ENCODE peak calls at places on chromosomes 6 and 20, in four cellular contexts. W, Z, R and N are unnamed samples.

GRCh38 chr6:40542175-40542764 is 44.9 kb downstream of the LRFN2 start:
- DNase-seq in W (no peak), Z (no peak), R (no peak), N (peak)

GRCh38 chr6:160036790-160037206 is 67.9 kb downstream of the IGF2R start:
- DNase-seq in W (no peak), Z (no peak), R (no peak), N (no peak)

GRCh38 chr20:64161595-64162238 is 2.5 kb upstream of the MYT1 start:
- DNase-seq in W (peak), Z (peak), R (peak), N (peak)

GRCh38 chr6:63476302-63476701 is 96.0 kb upstream of the LOC128125822 start:
- DNase-seq in W (no peak), Z (no peak), R (peak), N (no peak)

GRCh38 chr6:109260126-109260525 is 122.1 kb downstream of the CD164 start:
- DNase-seq in W (no peak), Z (no peak), R (no peak), N (no peak)

GRCh38 chr6:20534906-20535305 is 649 bp downstream of the CDKAL1 start:
- DNase-seq in W (no peak), Z (no peak), R (no peak), N (no peak)

GRCh38 chr6:170084166-170084730 is 206.6 kb downstream of the DLL1 start:
- DNase-seq in W (no peak), Z (no peak), R (no peak), N (no peak)

GRCh38 chr6:44468835-44469234 is 81.3 kb downstream of the CDC5L start:
- DNase-seq in W (no peak), Z (no peak), R (no peak), N (no peak)

GRCh38 chr20:20096421-20096820 is 44.1 kb downstream of the CFAP61 start:
- DNase-seq in W (no peak), Z (no peak), R (no peak), N (no peak)

GRCh38 chr20:38880952-38881735 is 45.1 kb upstream of the FAM83D start:
- DNase-seq in W (no peak), Z (no peak), R (no peak), N (no peak)

GRCh38 chr6:23731609-23732008 is 394.4 kb upstream of the NRSN1 start:
- DNase-seq in W (no peak), Z (no peak), R (no peak), N (no peak)

GRCh38 chr20:46342451-46343357 is 34.4 kb upstream of the CDH22 start:
- DNase-seq in W (no peak), Z (no peak), R (no peak), N (no peak)

GRCh38 chr6:34360556-34360955 is 31.9 kb downstream of the NUDT3 start:
- DNase-seq in W (no peak), Z (no peak), R (no peak), N (no peak)

GRCh38 chr6:99522531-99522930 is 7.3 kb upstream of the USP45 start:
- DNase-seq in W (peak), Z (no peak), R (peak), N (no peak)

GRCh38 chr6:38417521-38417920 is 222.2 kb downstream of the BTBD9 start:
- DNase-seq in W (no peak), Z (no peak), R (no peak), N (no peak)

GRCh38 chr20:37145014-37145413 is 34.1 kb upstream of the RPN2 start:
- DNase-seq in W (no peak), Z (no peak), R (no peak), N (no peak)

GRCh38 chr6:140345935-140346334 is 971.5 kb upstream of the CITED2 start:
- DNase-seq in W (no peak), Z (no peak), R (no peak), N (no peak)

GRCh38 chr20:61117725-61118124 is 134.3 kb upstream of the CDH4 start:
- DNase-seq in W (peak), Z (no peak), R (no peak), N (no peak)

GRCh38 chr20:20463933-20464374 is 96.0 kb downstream of the INSM1 start:
- DNase-seq in W (no peak), Z (no peak), R (no peak), N (peak)

GRCh38 chr6:11263185-11263817 is 30.8 kb upstream of the NEDD9 start:
- DNase-seq in W (peak), Z (no peak), R (peak), N (no peak)

GRCh38 chr6:20227350-20227749 is 15.1 kb upstream of the MBOAT1 start:
- DNase-seq in W (no peak), Z (no peak), R (no peak), N (no peak)

GRCh38 chr6:64175311-64175710 is 539.7 kb downstream of the PHF3 start:
- DNase-seq in W (no peak), Z (no peak), R (no peak), N (no peak)

GRCh38 chr20:33554914-33555420 is 65.1 kb downstream of the CBFA2T2 start:
- DNase-seq in W (peak), Z (no peak), R (peak), N (no peak)

GRCh38 chr6:44073612-44074382 is 53.5 kb downstream of the MRPL14 start:
- DNase-seq in W (no peak), Z (peak), R (no peak), N (no peak)

GRCh38 chr20:8250539-8251200 is 118.6 kb downstream of the PLCB1 start:
- DNase-seq in W (no peak), Z (no peak), R (peak), N (no peak)

GRCh38 chr6:41511443-41512060 is 34.6 kb upstream of the FOXP4 start:
- DNase-seq in W (no peak), Z (no peak), R (no peak), N (no peak)

GRCh38 chr6:56148488-56149190 is 98.7 kb downstream of the COL21A1 start:
- DNase-seq in W (no peak), Z (no peak), R (no peak), N (no peak)

GRCh38 chr6:110255356-110255755 is 75.1 kb downstream of the CDC40 start:
- DNase-seq in W (peak), Z (no peak), R (no peak), N (peak)

GRCh38 chr20:37359836-37360235 is 13.9 kb downstream of the SRC start:
- DNase-seq in W (no peak), Z (no peak), R (no peak), N (no peak)

GRCh38 chr6:7100072-7100750 is 7.5 kb upstream of the RREB1 start:
- DNase-seq in W (no peak), Z (no peak), R (no peak), N (no peak)

GRCh38 chr6:111283707-111284106 is 196.4 kb downstream of the SLC16A10 start:
- DNase-seq in W (no peak), Z (no peak), R (no peak), N (no peak)

GRCh38 chr20:40414843-40415615 is 274.0 kb downstream of the MAFB start:
- DNase-seq in W (no peak), Z (no peak), R (no peak), N (no peak)

GRCh38 chr6:107152633-107153032 is 37.3 kb upstream of the BEND3 start:
- DNase-seq in W (no peak), Z (no peak), R (peak), N (no peak)

GRCh38 chr6:137102050-137102848 is 57.5 kb upstream of the IL20RA start:
- DNase-seq in W (no peak), Z (no peak), R (no peak), N (no peak)

GRCh38 chr6:44627091-44627878 is 239.8 kb downstream of the CDC5L start:
- DNase-seq in W (no peak), Z (no peak), R (no peak), N (peak)

GRCh38 chr6:41191569-41191968 is 9.4 kb downstream of the TREML2 start:
- DNase-seq in W (peak), Z (peak), R (no peak), N (peak)

GRCh38 chr6:159107451-159108260 is 61.5 kb upstream of the FNDC1 start:
- DNase-seq in W (no peak), Z (no peak), R (no peak), N (no peak)

DNA sequence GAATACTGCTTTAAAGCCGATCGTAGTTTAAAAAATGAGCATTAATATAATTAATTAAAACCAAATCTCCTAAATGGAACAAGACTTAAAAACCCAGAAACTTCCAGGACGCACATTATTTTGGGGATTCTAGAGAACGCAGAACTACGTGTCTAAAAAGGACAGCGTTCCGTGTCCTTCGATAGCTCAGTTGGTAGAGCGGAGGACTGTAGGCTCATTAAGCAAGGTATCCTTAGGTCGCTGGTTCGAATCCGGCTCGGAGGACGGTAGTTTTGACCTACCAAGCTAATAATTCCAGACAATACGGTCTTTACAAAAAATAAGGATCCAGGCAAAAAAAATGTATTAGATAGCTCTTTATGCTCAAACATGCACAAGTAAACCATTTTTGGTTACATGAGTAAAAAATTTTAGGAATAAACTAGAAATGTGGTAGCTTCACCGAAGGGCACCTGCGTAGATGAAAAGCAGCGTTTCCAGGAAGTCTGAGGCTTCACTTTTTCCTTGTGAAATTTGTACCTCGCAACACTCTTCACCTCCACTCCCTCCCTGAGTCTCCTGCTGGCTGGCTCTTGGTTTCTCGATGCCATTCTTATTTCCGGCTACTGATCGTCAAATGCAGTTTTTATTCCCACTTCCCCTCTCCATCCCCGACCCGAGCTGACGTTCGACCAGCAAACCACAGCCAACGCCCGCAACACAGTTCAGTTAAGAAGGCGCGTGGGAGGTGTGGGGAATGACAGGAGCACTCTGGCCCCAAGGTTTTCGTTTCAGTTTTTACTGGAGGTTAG is 19.6 kb upstream of the ABT1 start:
- DNase-seq in W (no peak), Z (peak), R (peak), N (peak)
- TF ChIP-seq HMGXB4 in W (no peak), Z (peak), R (peak), N (peak)

DNA sequence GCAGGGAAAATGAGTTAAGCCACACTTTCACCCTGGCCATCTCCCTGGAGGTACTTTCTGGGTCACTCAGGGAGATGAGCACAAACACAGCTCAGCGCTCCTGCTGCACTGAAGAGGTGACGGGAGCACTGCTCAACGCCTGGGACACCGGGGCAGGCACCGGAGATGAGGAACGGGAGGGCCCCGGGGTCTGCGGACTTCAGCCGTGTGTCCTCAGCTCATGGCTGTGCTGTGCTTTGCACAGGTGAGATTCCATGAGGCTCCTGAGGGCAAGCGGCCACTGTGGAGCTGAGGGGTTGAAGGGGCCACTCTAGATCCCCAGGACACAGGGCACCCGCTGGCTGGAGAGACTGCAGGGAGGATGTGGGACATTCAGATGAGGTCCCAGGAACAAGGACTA is 234.2 kb upstream of the EXOC2 start:
- DNase-seq in W (no peak), Z (no peak), R (no peak), N (no peak)
- TF ChIP-seq HMGXB4 in W (no peak), Z (no peak), R (no peak), N (no peak)

GRCh38 chr20:17734374-17734773 is 34.6 kb downstream of the BANF2 start:
- DNase-seq in W (no peak), Z (no peak), R (no peak), N (no peak)
- TF ChIP-seq HMGXB4 in W (no peak), Z (no peak), R (no peak), N (no peak)

DNA sequence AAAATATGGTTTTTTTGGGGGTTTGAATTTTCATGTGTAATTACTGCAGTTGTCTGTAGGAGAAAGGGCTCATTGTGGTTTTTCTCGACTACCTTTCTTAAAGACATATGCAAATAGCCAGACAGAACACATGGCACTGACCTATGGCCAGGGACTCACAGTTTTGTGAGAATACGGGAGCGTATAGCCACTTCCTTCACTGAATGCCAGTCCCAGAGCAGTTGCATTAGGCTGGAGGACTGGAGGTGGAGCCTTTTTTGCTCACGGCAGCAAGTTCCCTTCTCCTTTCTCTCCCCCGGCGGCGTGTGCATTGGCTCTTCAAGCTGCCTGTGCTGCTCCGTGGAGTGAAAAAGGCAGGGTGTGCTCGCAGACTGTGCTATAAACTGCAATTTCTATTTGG is 114.9 kb downstream of the AKAP7 start:
- DNase-seq in W (no peak), Z (no peak), R (no peak), N (peak)
- TF ChIP-seq HMGXB4 in W (no peak), Z (no peak), R (no peak), N (no peak)

GRCh38 chr20:62882426-62882825 is 20.8 kb upstream of the TCFL5 start:
- DNase-seq in W (no peak), Z (no peak), R (no peak), N (no peak)

GRCh38 chr20:62881662-62882395 is 20.2 kb upstream of the TCFL5 start:
- DNase-seq in W (no peak), Z (no peak), R (no peak), N (no peak)

GRCh38 chr20:62880147-62880934 is 18.7 kb upstream of the TCFL5 start:
- DNase-seq in W (no peak), Z (no peak), R (no peak), N (no peak)

GRCh38 chr20:62879275-62880146 is 17.9 kb upstream of the TCFL5 start:
- DNase-seq in W (no peak), Z (no peak), R (no peak), N (peak)

GRCh38 chr20:62880935-62881661 is 19.5 kb upstream of the TCFL5 start:
- DNase-seq in W (no peak), Z (no peak), R (no peak), N (no peak)
- TF ChIP-seq HMGXB4 in W (no peak), Z (no peak), R (no peak), N (no peak)

GRCh38 chr20:15200139-15200538 is 862.7 kb upstream of the FLRT3 start:
- DNase-seq in W (no peak), Z (no peak), R (no peak), N (no peak)

GRCh38 chr20:15205023-15205422 is 867.6 kb upstream of the FLRT3 start:
- DNase-seq in W (no peak), Z (no peak), R (no peak), N (no peak)

DNA sequence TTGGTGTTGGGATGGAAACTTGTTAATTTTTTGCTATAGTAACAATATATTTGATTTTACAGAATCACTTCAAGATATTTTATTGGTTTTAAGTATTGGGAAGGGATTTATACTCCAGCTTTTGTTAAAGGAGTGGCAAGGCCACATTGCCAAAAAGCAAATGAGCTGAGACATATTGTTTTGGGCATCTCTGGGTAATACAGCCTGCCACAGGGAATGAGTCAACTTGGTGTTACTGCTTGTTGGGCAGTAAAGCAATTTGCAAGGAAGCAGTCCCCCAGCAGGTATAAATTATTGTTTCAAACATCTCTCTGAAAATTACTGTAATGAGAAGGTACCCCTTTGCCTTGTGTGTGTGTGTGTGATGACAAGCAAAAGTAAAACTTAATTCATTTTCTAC is 868.3 kb upstream of the FLRT3 start:
- DNase-seq in W (no peak), Z (no peak), R (no peak), N (no peak)
- TF ChIP-seq HMGXB4 in W (no peak), Z (no peak), R (no peak), N (no peak)

GRCh38 chr20:1944345-1945099 is 49.3 kb downstream of the SIRPA start:
- DNase-seq in W (no peak), Z (no peak), R (no peak), N (no peak)

GRCh38 chr20:1945134-1945618 is 48.7 kb downstream of the PDYN start:
- DNase-seq in W (no peak), Z (no peak), R (no peak), N (no peak)

GRCh38 chr20:1942061-1942460 is 46.9 kb downstream of the SIRPA start:
- DNase-seq in W (no peak), Z (no peak), R (no peak), N (no peak)

GRCh38 chr20:1942486-1943266 is 47.5 kb downstream of the SIRPA start:
- DNase-seq in W (no peak), Z (no peak), R (no peak), N (no peak)

GRCh38 chr20:1943267-1944002 is 48.2 kb downstream of the SIRPA start:
- DNase-seq in W (no peak), Z (no peak), R (peak), N (no peak)
- TF ChIP-seq HMGXB4 in W (no peak), Z (no peak), R (no peak), N (no peak)

GRCh38 chr6:151765444-151765886 is 42.0 kb upstream of the ESR1 start:
- DNase-seq in W (peak), Z (peak), R (peak), N (peak)
- TF ChIP-seq HMGXB4 in W (no peak), Z (no peak), R (no peak), N (no peak)